ENCODE peak calls at places on chromosomes 5 and 9, in seven cellular contexts. N, B, E, A, J, M and W are unnamed samples.

GRCh38 chr5:148841519-148841918 is 15.1 kb downstream of the ADRB2 start:
- DNase-seq in N (no peak), B (no peak), E (no peak), A (no peak), J (no peak), M (no peak), W (no peak)

GRCh38 chr5:158013939-158014338 is 155.0 kb upstream of the CLINT1 start:
- DNase-seq in N (no peak), B (no peak), E (no peak), A (peak), J (no peak), M (peak), W (peak)

GRCh38 chr5:65061250-65061973 is 292.7 kb downstream of the CWC27 start:
- DNase-seq in N (no peak), B (no peak), E (no peak), A (no peak), J (no peak), M (no peak), W (no peak)

GRCh38 chr9:92295240-92295790 is 1.8 kb upstream of the IARS1 start:
- DNase-seq in N (no peak), B (no peak), E (no peak), A (no peak), J (no peak), M (no peak), W (no peak)

GRCh38 chr5:7576023-7576715 is 180.2 kb downstream of the ADCY2 start:
- DNase-seq in N (peak), B (no peak), E (no peak), A (no peak), J (no peak), M (no peak), W (no peak)

GRCh38 chr9:20722221-20722620 is 38.2 kb downstream of the FOCAD start:
- DNase-seq in N (no peak), B (no peak), E (no peak), A (peak), J (no peak), M (no peak), W (no peak)

GRCh38 chr9:19155106-19155999 is 28.1 kb upstream of the PLIN2 start:
- DNase-seq in N (no peak), B (peak), E (no peak), A (no peak), J (no peak), M (no peak), W (no peak)

GRCh38 chr9:127535834-127536233 is 76.2 kb upstream of the STXBP1 start:
- DNase-seq in N (no peak), B (no peak), E (no peak), A (no peak), J (no peak), M (no peak), W (peak)

GRCh38 chr9:78118742-78119473 is 87.3 kb upstream of the GNAQ start:
- DNase-seq in N (no peak), B (peak), E (no peak), A (peak), J (no peak), M (no peak), W (peak)

GRCh38 chr5:143261748-143262392 is 141.6 kb downstream of the NR3C1 start:
- DNase-seq in N (no peak), B (no peak), E (no peak), A (peak), J (no peak), M (no peak), W (peak)

GRCh38 chr9:122378236-122378635 is 7.4 kb downstream of the PTGS1 start:
- DNase-seq in N (peak), B (no peak), E (no peak), A (no peak), J (no peak), M (no peak), W (no peak)

GRCh38 chr9:137459601-137460362 is 648 bp upstream of the NSMF start:
- DNase-seq in N (no peak), B (no peak), E (no peak), A (no peak), J (no peak), M (no peak), W (no peak)

GRCh38 chr5:81506900-81507588 is 113.1 kb upstream of the ACOT12 start:
- DNase-seq in N (peak), B (peak), E (no peak), A (peak), J (no peak), M (peak), W (peak)

GRCh38 chr5:76944638-76945037 is 8.2 kb upstream of the CRHBP start:
- DNase-seq in N (no peak), B (no peak), E (no peak), A (no peak), J (no peak), M (no peak), W (peak)

GRCh38 chr5:16691731-16692130 is 74.9 kb upstream of the RETREG1 start:
- DNase-seq in N (no peak), B (no peak), E (no peak), A (peak), J (no peak), M (no peak), W (no peak)

GRCh38 chr9:97985058-97985861 is 2.1 kb downstream of the ANP32B start:
- DNase-seq in N (peak), B (peak), E (no peak), A (peak), J (no peak), M (peak), W (no peak)

GRCh38 chr9:127397722-127398647 is 1.0 kb downstream of the SLC2A8 start:
- DNase-seq in N (peak), B (peak), E (peak), A (peak), J (peak), M (peak), W (peak)

GRCh38 chr9:37987467-37987981 is 81.5 kb downstream of the SHB start:
- DNase-seq in N (no peak), B (no peak), E (peak), A (no peak), J (peak), M (no peak), W (no peak)

GRCh38 chr5:138449501-138450239 is 10.8 kb downstream of the REEP2 start:
- DNase-seq in N (peak), B (peak), E (peak), A (peak), J (peak), M (peak), W (peak)

GRCh38 chr5:116947691-116948528 is 373.3 kb upstream of the SEMA6A start:
- DNase-seq in N (no peak), B (peak), E (peak), A (peak), J (peak), M (peak), W (peak)

GRCh38 chr5:164224772-164225171 is 719.4 kb downstream of the MAT2B start:
- DNase-seq in N (no peak), B (no peak), E (no peak), A (no peak), J (no peak), M (no peak), W (no peak)

GRCh38 chr9:95082401-95083084 is 235.0 kb downstream of the FANCC start:
- DNase-seq in N (peak), B (no peak), E (no peak), A (no peak), J (peak), M (no peak), W (no peak)

GRCh38 chr5:31453522-31453921 is 78.4 kb downstream of the DROSHA start:
- DNase-seq in N (no peak), B (no peak), E (no peak), A (no peak), J (no peak), M (no peak), W (no peak)

GRCh38 chr9:12811935-12812334 is 37.1 kb downstream of the LURAP1L start:
- DNase-seq in N (no peak), B (no peak), E (no peak), A (no peak), J (no peak), M (no peak), W (no peak)

GRCh38 chr9:85451680-85452079 is 290.1 kb downstream of the AGTPBP1 start:
- DNase-seq in N (no peak), B (no peak), E (no peak), A (no peak), J (no peak), M (no peak), W (no peak)

GRCh38 chr5:98929982-98930355 is 1.2 kb upstream of the CHD1 start:
- DNase-seq in N (no peak), B (no peak), E (no peak), A (no peak), J (no peak), M (no peak), W (no peak)

GRCh38 chr5:176134529-176135223 is 103.5 kb upstream of the SIMC1 start:
- DNase-seq in N (no peak), B (no peak), E (no peak), A (no peak), J (no peak), M (no peak), W (no peak)

GRCh38 chr5:176132471-176133288 is 105.5 kb upstream of the SIMC1 start:
- DNase-seq in N (no peak), B (no peak), E (no peak), A (no peak), J (no peak), M (no peak), W (no peak)

GRCh38 chr5:176133289-176133870 is 104.8 kb upstream of the SIMC1 start:
- DNase-seq in N (no peak), B (peak), E (no peak), A (no peak), J (no peak), M (no peak), W (no peak)

GRCh38 chr5:176131771-176132170 is 106.5 kb upstream of the SIMC1 start:
- DNase-seq in N (no peak), B (no peak), E (no peak), A (no peak), J (no peak), M (no peak), W (no peak)

GRCh38 chr5:176133877-176134276 is 104.3 kb upstream of the SIMC1 start:
- DNase-seq in N (no peak), B (no peak), E (no peak), A (no peak), J (no peak), M (no peak), W (no peak)
- H3K4me3 ChIP-seq in N (no peak), B (peak), E (no peak), A (no peak), J (no peak), M (no peak), W (no peak)

GRCh38 chr5:124734574-124735168 is 11.8 kb downstream of the ZNF608 start:
- DNase-seq in N (no peak), B (no peak), E (no peak), A (no peak), J (no peak), M (no peak), W (no peak)
- H3K27ac ChIP-seq in N (peak), B (no peak), E (no peak), A (no peak), J (peak), M (no peak), W (peak)

GRCh38 chr9:135201711-135202110 is 114.2 kb downstream of the OLFM1 start:
- DNase-seq in N (no peak), B (no peak), E (no peak), A (no peak), J (no peak), M (no peak), W (no peak)
- H3K4me3 ChIP-seq in N (no peak), B (no peak), E (no peak), A (no peak), J (no peak), M (no peak), W (no peak)

DNA sequence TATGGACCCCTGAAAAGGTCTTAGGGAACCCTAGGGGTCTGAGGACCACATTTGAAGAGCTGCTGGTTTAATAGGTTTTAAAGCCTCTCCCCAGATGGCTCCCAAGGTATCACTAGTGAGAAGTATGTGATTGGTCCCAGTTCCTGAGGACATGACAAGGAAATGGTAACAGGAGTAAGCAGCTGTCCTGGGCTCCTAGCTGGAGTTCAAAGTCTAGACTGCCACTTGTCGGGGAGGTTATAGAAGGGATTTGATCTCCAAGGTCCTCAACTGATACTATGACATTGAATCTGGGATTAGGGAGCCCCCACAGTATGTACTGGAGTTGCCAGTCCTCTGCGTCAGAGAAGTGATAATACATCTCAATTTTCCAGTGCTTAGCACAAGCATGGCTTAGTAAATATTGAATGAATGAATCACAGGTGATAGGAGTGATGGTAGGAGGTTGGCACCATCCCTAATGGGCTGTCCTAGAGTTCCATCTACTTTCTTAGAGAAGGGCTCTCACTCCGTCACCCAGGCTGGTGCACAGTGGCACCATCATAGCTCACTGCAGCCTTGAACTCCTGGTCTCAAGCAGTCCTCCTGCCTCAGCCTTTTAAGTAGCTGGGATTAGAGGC is 6.2 kb upstream of the TPM2 start:
- DNase-seq in N (peak), B (no peak), E (no peak), A (no peak), J (no peak), M (no peak), W (peak)
- H3K27ac ChIP-seq in N (peak), B (no peak), E (peak), A (no peak), J (peak), M (peak), W (no peak)

GRCh38 chr5:9283021-9283420 is 262.9 kb downstream of the SEMA5A start:
- DNase-seq in N (no peak), B (no peak), E (no peak), A (peak), J (no peak), M (no peak), W (no peak)
- H3K4me3 ChIP-seq in N (no peak), B (no peak), E (no peak), A (no peak), J (no peak), M (no peak), W (no peak)

DNA sequence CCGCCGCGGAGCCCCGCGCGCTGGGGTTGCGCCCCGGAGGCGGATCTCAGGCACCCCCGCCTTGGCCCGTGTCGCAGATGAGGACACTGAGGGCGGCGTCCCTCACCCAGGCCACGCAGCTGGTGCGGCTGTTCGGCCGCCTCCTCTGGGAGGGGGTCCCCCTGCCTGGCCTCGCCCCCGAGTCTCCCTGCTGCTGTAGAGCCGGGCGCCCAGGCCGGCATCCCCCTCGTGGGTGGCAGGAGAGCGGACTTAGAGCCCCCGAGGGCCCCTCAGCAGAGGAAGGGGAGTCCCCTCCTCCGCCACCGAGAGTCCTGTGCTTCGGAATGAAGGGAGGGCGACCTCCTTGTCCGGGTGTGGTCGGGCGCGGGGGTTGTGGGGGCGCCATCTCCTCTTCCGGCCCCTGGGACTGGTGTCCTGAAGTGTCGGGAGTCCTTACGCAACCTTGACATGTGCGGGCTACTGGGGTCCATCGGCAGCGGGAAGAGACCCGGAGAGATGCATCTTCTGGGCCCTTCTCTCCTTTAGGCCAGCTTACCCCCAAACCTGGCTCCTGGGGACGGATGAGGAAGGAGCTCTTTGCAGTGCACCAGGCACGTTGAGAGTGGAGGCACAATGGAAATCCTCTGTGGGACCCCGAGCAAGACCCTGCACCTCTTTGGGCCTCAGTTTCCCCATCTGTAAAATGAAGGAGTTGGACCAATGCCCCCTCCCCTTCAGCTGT is 11.7 kb upstream of the EXOSC2 start:
- DNase-seq in N (no peak), B (peak), E (no peak), A (no peak), J (no peak), M (no peak), W (no peak)
- H3K27ac ChIP-seq in N (peak), B (no peak), E (no peak), A (no peak), J (no peak), M (peak), W (no peak)

DNA sequence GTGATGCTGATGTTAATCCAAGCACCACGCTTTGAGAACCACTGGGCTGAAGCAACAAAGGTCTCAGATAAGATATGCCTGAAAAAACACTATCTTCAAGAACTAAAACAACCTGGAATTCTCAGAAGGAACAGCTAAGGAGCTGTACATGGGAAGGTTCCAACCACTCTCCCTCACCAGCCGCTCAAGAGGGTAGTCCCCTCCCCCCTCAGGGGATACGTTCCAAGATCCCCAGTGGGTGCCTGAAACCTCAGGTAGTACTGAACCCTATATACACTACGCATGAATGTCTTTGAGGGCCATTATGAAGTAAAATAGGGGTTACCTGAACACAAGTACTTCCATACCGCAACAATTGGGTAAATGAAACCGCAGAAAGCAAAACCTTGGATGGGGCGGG is 1.9 kb downstream of the BOD1 start:
- DNase-seq in N (no peak), B (no peak), E (no peak), A (no peak), J (no peak), M (no peak), W (no peak)
- H3K4me3 ChIP-seq in N (peak), B (peak), E (peak), A (peak), J (peak), M (peak), W (no peak)

DNA sequence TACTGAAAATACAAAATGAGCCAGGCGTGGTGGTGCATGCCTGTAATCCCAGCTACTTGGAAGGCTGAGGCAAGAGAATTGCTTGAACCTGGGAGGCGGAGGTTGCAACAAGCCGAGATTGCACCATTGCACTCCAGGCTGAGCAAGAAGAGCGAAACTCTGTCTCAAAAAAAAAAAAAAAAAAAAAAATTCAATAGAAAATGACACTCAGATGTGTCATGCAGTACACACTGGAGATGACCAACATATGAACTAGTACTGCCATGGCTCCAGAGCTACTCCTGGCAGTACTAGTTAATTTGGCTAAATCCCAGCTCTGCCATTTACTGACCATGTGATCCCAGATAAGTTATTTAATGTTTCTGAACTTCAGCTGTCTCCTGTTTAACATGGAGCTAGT is 7.3 kb downstream of the ATOX1 start:
- DNase-seq in N (no peak), B (no peak), E (no peak), A (no peak), J (peak), M (no peak), W (no peak)
- H3K27ac ChIP-seq in N (no peak), B (no peak), E (no peak), A (no peak), J (no peak), M (no peak), W (no peak)

GRCh38 chr9:27110181-27110580 is 1.2 kb downstream of the TEK start:
- DNase-seq in N (no peak), B (no peak), E (no peak), A (no peak), J (no peak), M (no peak), W (no peak)
- H3K4me3 ChIP-seq in N (peak), B (no peak), E (peak), A (no peak), J (peak), M (no peak), W (no peak)